ENCODE peak calls at places on chromosomes 16 and 17, in four cellular contexts. One of them, this sample, is unnamed.
A peak's percentile ranks its signal among the peaks of the same experiment; 100 is the strongest.

GRCh38 chr17:34974179-34974578 is 6.1 kb upstream of the LIG3 start:
- DNase-seq in cardiac fibroblast: no peak
- DNase-seq in dorsolateral prefrontal cortex: no peak
- DNase-seq in CD8-positive, alpha-beta T cell: no peak
- DNase-seq in this sample: no peak

GRCh38 chr17:42050360-42051012 is at the start of gene C17orf113:
- DNase-seq in cardiac fibroblast: peak; percentile 29
- DNase-seq in dorsolateral prefrontal cortex: peak; percentile 54
- DNase-seq in CD8-positive, alpha-beta T cell: peak; percentile 54
- DNase-seq in this sample: no peak

GRCh38 chr17:5583426-5584382 is 605 bp downstream of the NLRP1 start:
- DNase-seq in cardiac fibroblast: peak; percentile 64
- DNase-seq in dorsolateral prefrontal cortex: no peak
- DNase-seq in CD8-positive, alpha-beta T cell: no peak
- DNase-seq in this sample: no peak

GRCh38 chr16:14199624-14200023 is 128.5 kb downstream of the MRTFB start:
- DNase-seq in cardiac fibroblast: no peak
- DNase-seq in dorsolateral prefrontal cortex: no peak
- DNase-seq in CD8-positive, alpha-beta T cell: no peak
- DNase-seq in this sample: no peak

GRCh38 chr16:68760671-68761275 is 23.7 kb downstream of the CDH1 start:
- DNase-seq in cardiac fibroblast: peak; percentile 12
- DNase-seq in dorsolateral prefrontal cortex: peak; percentile 62
- DNase-seq in CD8-positive, alpha-beta T cell: no peak
- DNase-seq in this sample: no peak

GRCh38 chr17:7435676-7436555 is 681 bp downstream of the TMEM102 start:
- DNase-seq in cardiac fibroblast: no peak
- DNase-seq in dorsolateral prefrontal cortex: no peak
- DNase-seq in CD8-positive, alpha-beta T cell: peak; percentile 63
- DNase-seq in this sample: no peak

GRCh38 chr16:30786936-30787612 is at the start of gene ZNF629:
- DNase-seq in cardiac fibroblast: peak; percentile 81
- DNase-seq in dorsolateral prefrontal cortex: peak; percentile 77
- DNase-seq in CD8-positive, alpha-beta T cell: peak; percentile 20
- DNase-seq in this sample: no peak

GRCh38 chr16:28217326-28217725 is 5.6 kb upstream of the XPO6 start:
- DNase-seq in cardiac fibroblast: no peak
- DNase-seq in dorsolateral prefrontal cortex: no peak
- DNase-seq in CD8-positive, alpha-beta T cell: no peak
- DNase-seq in this sample: no peak

GRCh38 chr17:79925242-79925957 is 86.2 kb upstream of the CBX4 start:
- DNase-seq in cardiac fibroblast: peak; percentile 66
- DNase-seq in dorsolateral prefrontal cortex: peak; percentile 68
- DNase-seq in CD8-positive, alpha-beta T cell: no peak
- DNase-seq in this sample: no peak

GRCh38 chr17:6815775-6816174 is 15.8 kb downstream of the TEKT1 start:
- DNase-seq in cardiac fibroblast: no peak
- DNase-seq in dorsolateral prefrontal cortex: no peak
- DNase-seq in CD8-positive, alpha-beta T cell: no peak
- DNase-seq in this sample: no peak

GRCh38 chr16:57818377-57819055 is 16.2 kb upstream of the KIFC3 start:
- DNase-seq in cardiac fibroblast: no peak
- DNase-seq in dorsolateral prefrontal cortex: no peak
- DNase-seq in CD8-positive, alpha-beta T cell: no peak
- DNase-seq in this sample: no peak

GRCh38 chr17:78986048-78986648 is 6.4 kb upstream of the LGALS3BP start:
- DNase-seq in cardiac fibroblast: peak; percentile 82
- DNase-seq in dorsolateral prefrontal cortex: no peak
- DNase-seq in CD8-positive, alpha-beta T cell: peak; percentile 19
- DNase-seq in this sample: no peak

GRCh38 chr17:43521389-43521788 is 24.8 kb downstream of the ETV4 start:
- DNase-seq in cardiac fibroblast: no peak
- DNase-seq in dorsolateral prefrontal cortex: no peak
- DNase-seq in CD8-positive, alpha-beta T cell: no peak
- DNase-seq in this sample: no peak

GRCh38 chr17:66647391-66647983 is 187.4 kb upstream of the CACNG5 start:
- DNase-seq in cardiac fibroblast: peak; percentile 19
- DNase-seq in dorsolateral prefrontal cortex: no peak
- DNase-seq in CD8-positive, alpha-beta T cell: no peak
- DNase-seq in this sample: no peak

GRCh38 chr17:54518706-54519105 is 381.9 kb upstream of the TOM1L1 start:
- DNase-seq in cardiac fibroblast: no peak
- DNase-seq in dorsolateral prefrontal cortex: no peak
- DNase-seq in CD8-positive, alpha-beta T cell: no peak
- DNase-seq in this sample: no peak

GRCh38 chr16:85612801-85613608 is at the start of gene GSE1:
- DNase-seq in cardiac fibroblast: peak; percentile 75
- DNase-seq in dorsolateral prefrontal cortex: no peak
- DNase-seq in CD8-positive, alpha-beta T cell: peak; percentile 63
- DNase-seq in this sample: peak; percentile 80

GRCh38 chr17:79945591-79946255 is 89.9 kb downstream of the TBC1D16 start:
- DNase-seq in cardiac fibroblast: no peak
- DNase-seq in dorsolateral prefrontal cortex: peak; percentile 35
- DNase-seq in CD8-positive, alpha-beta T cell: no peak
- DNase-seq in this sample: no peak

GRCh38 chr16:88505405-88506082 is 52.5 kb downstream of the ZFPM1 start:
- DNase-seq in cardiac fibroblast: peak; percentile 18
- DNase-seq in dorsolateral prefrontal cortex: no peak
- DNase-seq in CD8-positive, alpha-beta T cell: peak; percentile 67
- DNase-seq in this sample: no peak

GRCh38 chr16:69105501-69106361 is at the start of gene HAS3:
- DNase-seq in cardiac fibroblast: peak; percentile 74
- DNase-seq in dorsolateral prefrontal cortex: no peak
- DNase-seq in CD8-positive, alpha-beta T cell: no peak
- DNase-seq in this sample: peak; percentile 48

GRCh38 chr17:43212641-43213490 is 1.2 kb downstream of the TMEM106A start:
- DNase-seq in cardiac fibroblast: no peak
- DNase-seq in dorsolateral prefrontal cortex: no peak
- DNase-seq in CD8-positive, alpha-beta T cell: no peak
- DNase-seq in this sample: no peak

GRCh38 chr17:76091526-76092285 is 11.9 kb downstream of the EXOC7 start:
- DNase-seq in cardiac fibroblast: no peak
- DNase-seq in dorsolateral prefrontal cortex: no peak
- DNase-seq in CD8-positive, alpha-beta T cell: no peak
- DNase-seq in this sample: no peak

GRCh38 chr17:2012499-2012898 is 12.6 kb downstream of the RTN4RL1 start:
- DNase-seq in cardiac fibroblast: no peak
- DNase-seq in dorsolateral prefrontal cortex: no peak
- DNase-seq in CD8-positive, alpha-beta T cell: no peak
- DNase-seq in this sample: no peak
- H3K4me3 ChIP-seq in cardiac fibroblast: no peak overlapping the region
- H3K4me3 ChIP-seq in dorsolateral prefrontal cortex: no peak overlapping the region
- H3K4me3 ChIP-seq in CD8-positive, alpha-beta T cell: no peak overlapping the region
- H3K4me3 ChIP-seq in this sample: no peak overlapping the region

GRCh38 chr17:49457564-49458535 is 37.2 kb upstream of the NGFR start:
- DNase-seq in cardiac fibroblast: no peak
- DNase-seq in dorsolateral prefrontal cortex: no peak
- DNase-seq in CD8-positive, alpha-beta T cell: no peak
- DNase-seq in this sample: no peak

GRCh38 chr17:49460401-49460800 is 34.7 kb upstream of the NGFR start:
- DNase-seq in cardiac fibroblast: no peak
- DNase-seq in dorsolateral prefrontal cortex: no peak
- DNase-seq in CD8-positive, alpha-beta T cell: no peak
- DNase-seq in this sample: no peak

GRCh38 chr17:49461580-49461979 is 33.5 kb upstream of the NGFR start:
- DNase-seq in cardiac fibroblast: no peak
- DNase-seq in dorsolateral prefrontal cortex: no peak
- DNase-seq in CD8-positive, alpha-beta T cell: no peak
- DNase-seq in this sample: no peak

GRCh38 chr17:49456172-49456965 is 38.7 kb upstream of the NGFR start:
- DNase-seq in cardiac fibroblast: peak; percentile 89
- DNase-seq in dorsolateral prefrontal cortex: no peak
- DNase-seq in CD8-positive, alpha-beta T cell: no peak
- DNase-seq in this sample: peak; percentile 63

DNA sequence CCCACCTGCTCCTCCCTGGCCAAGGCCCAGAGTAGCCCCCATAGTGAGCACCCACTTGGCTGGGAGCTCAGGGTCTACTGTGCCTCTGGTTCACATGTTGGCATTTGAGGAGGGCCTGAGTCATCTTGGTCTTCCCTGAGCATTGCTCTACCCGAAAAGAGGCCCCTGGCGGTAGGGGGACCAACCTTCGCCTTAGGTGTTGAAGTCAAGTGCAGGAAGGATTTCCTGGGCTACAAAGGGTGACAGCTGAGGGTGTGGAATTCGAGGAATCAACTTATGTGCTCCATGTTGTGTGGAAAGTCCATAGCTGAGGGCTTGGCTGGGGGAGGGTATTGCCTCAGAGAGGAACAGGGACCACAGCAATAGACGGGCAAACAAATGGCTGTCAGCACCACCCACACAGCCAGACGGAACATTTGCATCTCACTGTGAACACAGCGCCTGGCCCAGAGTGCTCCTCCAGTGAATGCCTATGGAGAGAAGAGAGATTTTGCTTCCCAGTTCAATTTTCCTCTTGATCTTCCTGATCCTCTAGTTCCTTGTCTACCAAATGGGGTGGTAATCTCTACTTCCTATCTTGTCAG is 35.6 kb upstream of the NGFR start:
- DNase-seq in cardiac fibroblast: no peak
- DNase-seq in dorsolateral prefrontal cortex: no peak
- DNase-seq in CD8-positive, alpha-beta T cell: no peak
- DNase-seq in this sample: no peak
- TF ChIP-seq CTCF in cardiac fibroblast: no peak
- TF ChIP-seq CTCF in dorsolateral prefrontal cortex: no peak
- TF ChIP-seq CTCF in CD8-positive, alpha-beta T cell: no peak
- TF ChIP-seq CTCF in this sample: no peak

GRCh38 chr16:67652578-67653130 is 7.4 kb downstream of the ACD start:
- DNase-seq in cardiac fibroblast: no peak
- DNase-seq in dorsolateral prefrontal cortex: no peak
- DNase-seq in CD8-positive, alpha-beta T cell: no peak
- DNase-seq in this sample: no peak
- H3K4me3 ChIP-seq in cardiac fibroblast: peak overlapping the region; percentile 19
- H3K4me3 ChIP-seq in dorsolateral prefrontal cortex: peak overlapping the region; percentile 31
- H3K4me3 ChIP-seq in CD8-positive, alpha-beta T cell: no peak overlapping the region
- H3K4me3 ChIP-seq in this sample: peak overlapping the region; percentile 14

GRCh38 chr17:38507436-38507835 is 79.2 kb downstream of the ARHGAP23 start:
- DNase-seq in cardiac fibroblast: peak; percentile 8
- DNase-seq in dorsolateral prefrontal cortex: no peak
- DNase-seq in CD8-positive, alpha-beta T cell: no peak
- DNase-seq in this sample: no peak
- TF ChIP-seq CTCF in cardiac fibroblast: no peak
- TF ChIP-seq CTCF in dorsolateral prefrontal cortex: no peak
- TF ChIP-seq CTCF in CD8-positive, alpha-beta T cell: no peak
- TF ChIP-seq CTCF in this sample: no peak

DNA sequence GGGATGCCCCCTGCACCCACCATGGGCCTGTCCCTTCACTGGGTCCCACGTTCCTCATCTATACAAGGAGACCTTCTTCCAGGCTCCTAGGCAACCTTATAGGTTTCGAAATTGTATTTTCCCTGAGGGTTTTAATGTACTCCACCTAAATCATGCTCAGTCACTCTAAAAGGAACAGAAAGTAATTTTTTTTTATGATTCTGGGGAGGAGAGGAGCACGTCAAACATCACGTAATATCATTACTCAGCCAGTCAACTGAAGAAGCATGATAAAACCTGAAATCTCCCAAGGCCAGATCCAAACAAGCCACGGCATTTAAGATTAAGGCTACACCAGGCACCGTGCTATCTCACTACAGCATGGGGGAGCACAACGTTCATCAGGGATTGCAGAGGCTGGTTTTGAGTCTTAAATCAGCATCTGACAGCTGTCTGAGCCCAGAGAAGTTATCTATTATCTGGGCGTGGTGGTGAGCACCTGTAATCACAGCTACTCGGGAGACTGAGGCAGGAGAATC is 3.9 kb upstream of the TMEM114 start:
- DNase-seq in cardiac fibroblast: no peak
- DNase-seq in dorsolateral prefrontal cortex: no peak
- DNase-seq in CD8-positive, alpha-beta T cell: no peak
- DNase-seq in this sample: no peak
- H3K4me3 ChIP-seq in cardiac fibroblast: no peak overlapping the region
- H3K4me3 ChIP-seq in dorsolateral prefrontal cortex: no peak overlapping the region
- H3K4me3 ChIP-seq in CD8-positive, alpha-beta T cell: no peak overlapping the region
- H3K4me3 ChIP-seq in this sample: no peak overlapping the region

GRCh38 chr17:17053446-17054379 is 11.5 kb downstream of the MPRIP start:
- DNase-seq in cardiac fibroblast: no peak
- DNase-seq in dorsolateral prefrontal cortex: no peak
- DNase-seq in CD8-positive, alpha-beta T cell: no peak
- DNase-seq in this sample: no peak

GRCh38 chr17:17056167-17056562 is 13.9 kb downstream of the MPRIP start:
- DNase-seq in cardiac fibroblast: no peak
- DNase-seq in dorsolateral prefrontal cortex: no peak
- DNase-seq in CD8-positive, alpha-beta T cell: no peak
- DNase-seq in this sample: no peak

GRCh38 chr17:17057057-17057551 is 14.8 kb downstream of the MPRIP start:
- DNase-seq in cardiac fibroblast: no peak
- DNase-seq in dorsolateral prefrontal cortex: no peak
- DNase-seq in CD8-positive, alpha-beta T cell: no peak
- DNase-seq in this sample: no peak

GRCh38 chr17:17054636-17055035 is 12.4 kb downstream of the MPRIP start:
- DNase-seq in cardiac fibroblast: no peak
- DNase-seq in dorsolateral prefrontal cortex: no peak
- DNase-seq in CD8-positive, alpha-beta T cell: no peak
- DNase-seq in this sample: no peak

DNA sequence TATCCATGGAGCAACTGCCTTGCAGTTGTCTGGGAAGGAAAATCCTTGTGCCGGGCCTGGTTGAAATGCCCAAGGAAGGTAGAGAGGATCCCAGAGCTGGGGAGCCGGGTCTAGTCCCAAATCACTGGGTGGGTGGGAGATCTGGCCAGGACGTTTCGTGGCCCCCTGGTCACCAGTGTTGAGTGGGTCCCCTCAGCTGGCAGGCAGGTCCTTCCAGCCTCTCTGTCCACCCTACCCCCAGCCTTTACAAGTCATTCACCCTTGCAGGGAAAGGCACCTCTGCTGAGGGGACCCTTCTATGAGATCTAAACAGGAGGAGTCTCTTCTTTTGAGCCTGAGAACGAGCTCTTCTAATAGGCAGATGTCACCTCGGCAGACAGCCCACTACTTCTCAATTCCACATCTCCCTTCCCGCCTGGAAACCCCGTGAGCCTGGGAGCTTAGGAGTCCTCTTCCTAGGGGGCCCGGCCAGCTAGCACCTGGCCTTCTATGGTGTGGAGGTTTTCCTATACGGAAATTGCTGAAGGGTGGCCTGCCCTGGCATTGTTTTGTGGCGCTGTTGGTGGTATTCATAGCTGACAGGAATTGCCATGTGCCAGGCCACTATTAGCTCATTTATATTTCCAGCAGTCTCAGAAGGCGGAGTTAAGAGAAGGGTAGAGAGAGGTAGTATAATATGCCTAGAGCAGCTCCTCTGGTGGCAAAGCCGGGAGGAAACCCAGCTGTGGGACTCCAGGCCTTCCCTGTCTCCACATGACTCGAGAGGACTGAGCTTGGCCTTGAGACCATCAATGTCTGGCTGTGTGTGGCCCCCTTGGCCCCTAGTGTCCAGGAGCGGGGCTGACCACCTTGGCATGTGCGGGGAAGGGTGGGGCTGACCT is 13.3 kb downstream of the MPRIP start:
- DNase-seq in cardiac fibroblast: no peak
- DNase-seq in dorsolateral prefrontal cortex: no peak
- DNase-seq in CD8-positive, alpha-beta T cell: no peak
- DNase-seq in this sample: no peak
- TF ChIP-seq CTCF in cardiac fibroblast: peak; percentile 10
- TF ChIP-seq CTCF in dorsolateral prefrontal cortex: no peak
- TF ChIP-seq CTCF in CD8-positive, alpha-beta T cell: no peak
- TF ChIP-seq CTCF in this sample: no peak